ENCODE peak calls at places on chromosome 10, in six cellular contexts. D is HepG2, N is mammary epithelial cell, W is iPS DF 6.9, P is adrenal gland, X is left ventricle myocardium inferior. Y is an unnamed sample.
A peak's percentile ranks its signal among the peaks of the same experiment; 100 is the strongest.

GRCh38 chr10:32244421-32245207 is 102.3 kb downstream of the EPC1 start:
- DNase-seq in D (no peak), N (no peak), W (no peak), P (no peak), X (no peak), Y (no peak)

GRCh38 chr10:48940958-48941357 is 1.3 kb upstream of the LRRC18 start:
- DNase-seq in D (no peak), N (no peak), W (no peak), P (no peak), X (no peak), Y (no peak)

GRCh38 chr10:11164806-11165590 is 147.3 kb downstream of the CELF2 start:
- DNase-seq in D (no peak), N (peak; percentile 0), W (no peak), P (peak; percentile 40), X (peak; percentile 70), Y (peak; percentile 63)

GRCh38 chr10:98469532-98469931 is 22.8 kb upstream of the HPS1 start:
- DNase-seq in D (no peak), N (no peak), W (no peak), P (no peak), X (no peak), Y (no peak)

GRCh38 chr10:118412132-118412531 is 70.0 kb upstream of the FAM204A start:
- DNase-seq in D (no peak), N (no peak), W (no peak), P (no peak), X (no peak), Y (no peak)

GRCh38 chr10:102309916-102310315 is 64.6 kb downstream of the GBF1 start:
- DNase-seq in D (no peak), N (no peak), W (no peak), P (no peak), X (no peak), Y (no peak)

GRCh38 chr10:4809156-4809555 is 16.9 kb upstream of the AKR1E2 start:
- DNase-seq in D (peak; percentile 15), N (no peak), W (no peak), P (no peak), X (no peak), Y (no peak)

GRCh38 chr10:102208311-102209035 is 17.6 kb upstream of the ELOVL3 start:
- DNase-seq in D (no peak), N (no peak), W (no peak), P (no peak), X (no peak), Y (no peak)

GRCh38 chr10:98349508-98349922 is 65.5 kb downstream of the PYROXD2 start:
- DNase-seq in D (no peak), N (no peak), W (no peak), P (no peak), X (peak; percentile 59), Y (no peak)

GRCh38 chr10:5930272-5930671 is 40.2 kb downstream of the FBH1 start:
- DNase-seq in D (no peak), N (no peak), W (no peak), P (no peak), X (no peak), Y (no peak)

GRCh38 chr10:12907651-12908050 is 93.9 kb downstream of the CCDC3 start:
- DNase-seq in D (no peak), N (no peak), W (no peak), P (no peak), X (no peak), Y (no peak)

GRCh38 chr10:96719205-96719604 is 1.1 kb downstream of the PIK3AP1 start:
- DNase-seq in D (no peak), N (no peak), W (no peak), P (no peak), X (no peak), Y (no peak)
- H3K4me3 ChIP-seq in D (no peak overlapping the region), N (no peak overlapping the region), W (no peak overlapping the region), P (peak overlapping the region; percentile 80), X (peak overlapping the region; percentile 71), Y (no peak overlapping the region)

GRCh38 chr10:121927841-121928527 is at the start of gene ATE1:
- DNase-seq in D (peak; percentile 88), N (peak; percentile 93), W (peak; percentile 81), P (peak; percentile 88), X (peak; percentile 92), Y (peak; percentile 92)
- H3K4me1 ChIP-seq in D (peaks cover 53% of the 10 kb centered on the region), N (peaks cover 14% of the 10 kb centered on the region), W (no peaks in the 10 kb centered on the region), P (peaks cover 15% of the 10 kb centered on the region), X (peaks cover 51% of the 10 kb centered on the region), Y (peaks cover 15% of the 10 kb centered on the region)

GRCh38 chr10:28432210-28432676 is 100.7 kb upstream of the WAC start:
- DNase-seq in D (peak; percentile 66), N (peak; percentile 43), W (peak; percentile 35), P (peak; percentile 32), X (peak; percentile 34), Y (peak; percentile 72)
- H3K4me3 ChIP-seq in D (peak overlapping the region; percentile 26), N (no peak overlapping the region), W (no peak overlapping the region), P (no peak overlapping the region), X (peak overlapping the region; percentile 27), Y (no peak overlapping the region)

GRCh38 chr10:92126100-92126650 is 164.7 kb downstream of the CPEB3 start:
- DNase-seq in D (no peak), N (peak; percentile 49), W (no peak), P (no peak), X (no peak), Y (no peak)
- H3K4me1 ChIP-seq in D (peaks cover 75% of the 10 kb centered on the region), N (peaks cover 39% of the 10 kb centered on the region), W (no peaks in the 10 kb centered on the region), P (peaks cover 37% of the 10 kb centered on the region), X (peaks cover 66% of the 10 kb centered on the region), Y (peaks cover 21% of the 10 kb centered on the region)

DNA sequence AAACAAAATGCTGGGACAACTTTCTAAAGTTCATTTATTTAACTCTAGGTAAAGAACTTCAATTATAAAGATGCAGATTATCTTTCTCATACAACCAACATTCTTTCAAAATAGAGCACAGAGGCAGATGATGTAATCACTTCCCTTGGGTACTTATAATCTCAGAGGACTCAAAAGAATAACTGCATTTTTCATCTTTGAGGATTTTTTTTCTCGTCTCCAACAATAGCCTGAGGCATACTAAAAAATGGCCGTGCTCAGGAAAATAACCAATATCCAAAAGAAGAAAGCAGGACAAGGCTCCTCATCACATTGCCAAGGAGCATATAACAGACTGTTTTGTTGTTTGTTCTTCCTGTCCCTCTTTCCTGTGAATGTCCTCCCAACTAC is 183.1 kb downstream of the SORCS1 start:
- DNase-seq in D (no peak), N (no peak), W (no peak), P (no peak), X (no peak), Y (no peak)
- H3K4me3 ChIP-seq in D (no peak overlapping the region), N (no peak overlapping the region), W (no peak overlapping the region), P (no peak overlapping the region), X (no peak overlapping the region), Y (no peak overlapping the region)

GRCh38 chr10:63438506-63439498 is 27.0 kb downstream of the JMJD1C start:
- DNase-seq in D (no peak), N (no peak), W (no peak), P (no peak), X (no peak), Y (no peak)
- H3K4me1 ChIP-seq in D (peaks cover 37% of the 10 kb centered on the region), N (peaks cover 11% of the 10 kb centered on the region), W (peaks cover 7% of the 10 kb centered on the region), P (no peaks in the 10 kb centered on the region), X (peaks cover 87% of the 10 kb centered on the region), Y (peaks cover 3% of the 10 kb centered on the region)

DNA sequence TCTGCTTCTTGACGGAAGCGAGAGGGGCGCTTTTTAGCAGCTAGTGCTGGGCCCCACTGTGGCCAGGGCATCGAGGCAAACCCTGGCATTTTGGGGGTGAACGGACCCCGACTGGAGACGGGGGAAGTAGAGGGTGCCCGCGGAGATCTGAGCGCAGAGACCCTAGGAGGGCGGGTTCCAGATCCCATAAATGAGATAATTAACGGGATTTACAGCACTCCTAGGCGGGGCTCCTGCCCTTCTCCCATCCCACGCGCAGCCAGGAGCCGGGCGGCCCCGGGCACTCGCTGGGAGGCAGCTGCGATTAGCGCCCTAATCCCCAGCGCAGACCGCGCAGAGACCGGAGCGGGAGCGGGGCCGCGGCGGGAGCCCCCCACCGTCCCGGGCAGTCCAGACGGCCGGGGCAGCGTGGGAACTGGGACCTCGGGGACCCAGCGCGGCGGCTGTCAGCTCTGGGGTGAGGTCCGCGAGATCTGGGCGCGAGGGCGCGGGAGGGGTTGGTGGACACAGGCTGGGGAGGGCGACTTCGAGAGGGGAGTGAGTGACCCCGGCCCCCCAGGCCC is 735 bp downstream of the JCAD start:
- DNase-seq in D (no peak), N (no peak), W (no peak), P (no peak), X (no peak), Y (no peak)
- H3K4me3 ChIP-seq in D (peak overlapping the region; percentile 67), N (no peak overlapping the region), W (peak overlapping the region; percentile 67), P (peak overlapping the region; percentile 89), X (peak overlapping the region; percentile 88), Y (peak overlapping the region; percentile 83)

GRCh38 chr10:122493761-122494160 is 32.4 kb downstream of the HTRA1 start:
- DNase-seq in D (no peak), N (no peak), W (no peak), P (no peak), X (no peak), Y (no peak)
- H3K4me1 ChIP-seq in D (no peaks in the 10 kb centered on the region), N (peaks cover 66% of the 10 kb centered on the region), W (no peaks in the 10 kb centered on the region), P (no peaks in the 10 kb centered on the region), X (peaks cover 56% of the 10 kb centered on the region), Y (peaks cover 11% of the 10 kb centered on the region)

GRCh38 chr10:24209946-24210491 is 1.1 kb downstream of the KIAA1217 start:
- DNase-seq in D (peak; percentile 38), N (peak; percentile 91), W (no peak), P (no peak), X (no peak), Y (peak; percentile 34)
- H3K4me3 ChIP-seq in D (peak overlapping the region; percentile 70), N (peak overlapping the region; percentile 42), W (no peak overlapping the region), P (peak overlapping the region; percentile 55), X (peak overlapping the region; percentile 77), Y (peak overlapping the region; percentile 62)